ENCODE peak calls at places on chromosomes 6 and 20, in five cellular contexts. B, S, K, V and G are unnamed samples.

GRCh38 chr20:48886189-48886588 is 35.3 kb upstream of the ARFGEF2 start:
- ATAC-seq in V (no peak), S (no peak), K (no peak), B (no peak), G (no peak)

GRCh38 chr6:75444899-75445298 is 48.7 kb downstream of the FILIP1 start:
- ATAC-seq in B (no peak), V (no peak), K (peak; percentile 19), S (no peak), G (no peak)

GRCh38 chr6:38413097-38413800 is 226.5 kb downstream of the BTBD9 start:
- ATAC-seq in K (no peak), V (peak; percentile 97), S (no peak), B (no peak), G (no peak)

GRCh38 chr6:32853541-32854375 is at the start of the genes PSMB9 and TAP1:
- ATAC-seq in B (peak; percentile 94), V (peak; percentile 92), S (peak; percentile 96), K (peak; percentile 98), G (peak; percentile 95)

GRCh38 chr6:83756565-83756964 is 47.7 kb upstream of the SNAP91 start:
- ATAC-seq in K (no peak), B (no peak), S (no peak), V (no peak), G (no peak)

GRCh38 chr20:64211874-64212658 is 43.5 kb upstream of the PCMTD2 start:
- ATAC-seq in K (peak; percentile 20), S (no peak), B (no peak), V (no peak), G (no peak)

GRCh38 chr20:56427797-56428196 is 15.7 kb downstream of the CASS4 start:
- ATAC-seq in S (no peak), B (no peak), K (no peak), V (no peak), G (no peak)

GRCh38 chr6:47180633-47181032 is 129.1 kb downstream of the TNFRSF21 start:
- ATAC-seq in S (peak; percentile 82), B (no peak), K (no peak), V (peak; percentile 46), G (no peak)

GRCh38 chr6:44925100-44925739 is 402.9 kb upstream of the RUNX2 start:
- ATAC-seq in V (peak; percentile 88), B (no peak), S (no peak), K (no peak), G (no peak)

GRCh38 chr6:56595490-56596122 is 47.1 kb downstream of the DST start:
- ATAC-seq in V (peak; percentile 58), B (peak; percentile 63), S (peak; percentile 84), K (peak; percentile 77), G (peak; percentile 65)

GRCh38 chr6:84581494-84582259 is 182.7 kb downstream of the TBX18 start:
- ATAC-seq in S (no peak), K (no peak), V (no peak), B (no peak), G (no peak)

GRCh38 chr6:1479601-1480236 is 90.3 kb downstream of the FOXF2 start:
- ATAC-seq in S (no peak), K (no peak), V (no peak), B (no peak), G (no peak)

GRCh38 chr6:162123797-162124196 is 603.8 kb downstream of the PRKN start:
- ATAC-seq in S (no peak), V (no peak), K (no peak), B (no peak), G (no peak)

GRCh38 chr6:159943101-159943632 is 25.7 kb upstream of the IGF2R start:
- ATAC-seq in K (peak; percentile 38), S (no peak), B (no peak), V (no peak), G (no peak)

GRCh38 chr20:54091120-54091480 is 20.7 kb upstream of the BCAS1 start:
- ATAC-seq in B (no peak), V (no peak), K (no peak), S (no peak), G (peak; percentile 25)

GRCh38 chr6:252775-253526 is 39.3 kb upstream of the DUSP22 start:
- ATAC-seq in V (no peak), B (no peak), K (no peak), S (no peak), G (no peak)

GRCh38 chr6:153130515-153131036 is 506 bp downstream of the RGS17 start:
- ATAC-seq in B (peak; percentile 36), V (peak; percentile 34), S (peak; percentile 61), K (no peak), G (no peak)

GRCh38 chr20:34407962-34408474 is 44.9 kb downstream of the ITCH start:
- ATAC-seq in B (peak; percentile 35), S (no peak), K (no peak), V (no peak), G (no peak)

GRCh38 chr20:58235010-58235409 is 6.6 kb upstream of the ANKRD60 start:
- ATAC-seq in K (no peak), B (no peak), S (no peak), V (no peak), G (no peak)

GRCh38 chr20:25600632-25601031 is 15.3 kb upstream of the NINL start:
- ATAC-seq in B (no peak), S (no peak), V (no peak), K (no peak), G (no peak)

GRCh38 chr6:71349395-71349794 is 60.8 kb downstream of the OGFRL1 start:
- ATAC-seq in K (no peak), V (no peak), B (no peak), S (no peak), G (no peak)

GRCh38 chr6:30641048-30641447 is 5.9 kb upstream of the C6orf136 start:
- ATAC-seq in V (no peak), B (no peak), K (no peak), S (no peak), G (no peak)

GRCh38 chr6:159762681-159763293 is 942 bp downstream of the ACAT2 start:
- ATAC-seq in K (peak; percentile 27), V (no peak), B (no peak), S (peak; percentile 2), G (peak; percentile 28)

GRCh38 chr6:33081098-33081824 is 5.5 kb downstream of the HLA-DPB1 start:
- ATAC-seq in S (no peak), B (no peak), K (no peak), V (no peak), G (no peak)

GRCh38 chr20:32336918-32337347 is 21.2 kb upstream of the ASXL1 start:
- ATAC-seq in K (peak; percentile 38), B (no peak), S (peak; percentile 67), V (no peak), G (no peak)

GRCh38 chr20:41111578-41111951 is 25.8 kb upstream of the PLCG1 start:
- ATAC-seq in K (no peak), B (no peak), V (no peak), S (no peak), G (no peak)